ENCODE peak calls at places on chromosomes 11 and 22, in five cellular contexts. One of them, this sample, is unnamed.

GRCh38 chr22:48548391-48548790 is 1279.3 kb downstream of the BRD1 start:
- DNase-seq in LoVo: no peak
- DNase-seq in posterior cingulate gyrus: no peak
- DNase-seq in heart left ventricle: no peak
- DNase-seq in omental fat pad: no peak
- DNase-seq in this sample: no peak

GRCh38 chr22:42848941-42849340 is 8.1 kb downstream of the ARFGAP3 start:
- DNase-seq in omental fat pad: no peak
- DNase-seq in posterior cingulate gyrus: no peak
- DNase-seq in heart left ventricle: no peak
- DNase-seq in LoVo: no peak
- DNase-seq in this sample: peak; percentile 60

GRCh38 chr11:64867748-64868462 is 10.5 kb downstream of the EHD1 start:
- DNase-seq in LoVo: no peak
- DNase-seq in omental fat pad: peak; percentile 21
- DNase-seq in heart left ventricle: no peak
- DNase-seq in posterior cingulate gyrus: no peak
- DNase-seq in this sample: no peak

GRCh38 chr11:92932023-92932422 is 37.4 kb upstream of the MTNR1B start:
- DNase-seq in posterior cingulate gyrus: no peak
- DNase-seq in omental fat pad: no peak
- DNase-seq in heart left ventricle: no peak
- DNase-seq in LoVo: no peak
- DNase-seq in this sample: no peak

GRCh38 chr22:21984793-21985192 is 2.2 kb upstream of the TOP3B start:
- DNase-seq in LoVo: no peak
- DNase-seq in heart left ventricle: no peak
- DNase-seq in posterior cingulate gyrus: no peak
- DNase-seq in omental fat pad: no peak
- DNase-seq in this sample: no peak

GRCh38 chr11:46889689-46890475 is 28.5 kb downstream of the LRP4 start:
- DNase-seq in posterior cingulate gyrus: peak; percentile 46
- DNase-seq in heart left ventricle: peak; percentile 63
- DNase-seq in omental fat pad: peak; percentile 93
- DNase-seq in LoVo: peak; percentile 69
- DNase-seq in this sample: no peak

GRCh38 chr11:61162092-61162935 is 1.1 kb upstream of the VPS37C start:
- DNase-seq in heart left ventricle: no peak
- DNase-seq in omental fat pad: no peak
- DNase-seq in LoVo: peak; percentile 46
- DNase-seq in posterior cingulate gyrus: peak; percentile 47
- DNase-seq in this sample: no peak

GRCh38 chr11:124194696-124195418 is 11.7 kb downstream of the OR10D3 start:
- DNase-seq in posterior cingulate gyrus: no peak
- DNase-seq in heart left ventricle: no peak
- DNase-seq in LoVo: peak; percentile 42
- DNase-seq in omental fat pad: no peak
- DNase-seq in this sample: no peak

GRCh38 chr11:105357764-105358163 is 218.2 kb upstream of the CARD18 start:
- DNase-seq in posterior cingulate gyrus: no peak
- DNase-seq in omental fat pad: no peak
- DNase-seq in LoVo: no peak
- DNase-seq in heart left ventricle: no peak
- DNase-seq in this sample: no peak

GRCh38 chr11:2566223-2567025 is 121.6 kb downstream of the KCNQ1 start:
- DNase-seq in omental fat pad: no peak
- DNase-seq in posterior cingulate gyrus: peak; percentile 6
- DNase-seq in heart left ventricle: no peak
- DNase-seq in LoVo: no peak
- DNase-seq in this sample: no peak

GRCh38 chr22:33070600-33070999 is 12.4 kb upstream of the SYN3 start:
- DNase-seq in LoVo: no peak
- DNase-seq in posterior cingulate gyrus: peak; percentile 66
- DNase-seq in heart left ventricle: no peak
- DNase-seq in omental fat pad: no peak
- DNase-seq in this sample: no peak

GRCh38 chr11:82864268-82864667 is 36.0 kb downstream of the PRCP start:
- DNase-seq in LoVo: peak; percentile 27
- DNase-seq in heart left ventricle: peak; percentile 23
- DNase-seq in omental fat pad: peak; percentile 24
- DNase-seq in posterior cingulate gyrus: peak; percentile 61
- DNase-seq in this sample: peak; percentile 81

GRCh38 chr22:39486951-39487825 is 14.9 kb upstream of the MIEF1 start:
- DNase-seq in LoVo: no peak
- DNase-seq in posterior cingulate gyrus: no peak
- DNase-seq in heart left ventricle: no peak
- DNase-seq in omental fat pad: no peak
- DNase-seq in this sample: no peak

GRCh38 chr11:35337136-35337918 is 82.0 kb downstream of the SLC1A2 start:
- DNase-seq in LoVo: peak; percentile 81
- DNase-seq in omental fat pad: no peak
- DNase-seq in heart left ventricle: no peak
- DNase-seq in posterior cingulate gyrus: no peak
- DNase-seq in this sample: no peak

GRCh38 chr11:17371614-17372013 is 16.8 kb downstream of the KCNJ11 start:
- DNase-seq in posterior cingulate gyrus: no peak
- DNase-seq in LoVo: no peak
- DNase-seq in heart left ventricle: no peak
- DNase-seq in omental fat pad: no peak
- DNase-seq in this sample: no peak

GRCh38 chr22:36326178-36327161 is 61.3 kb downstream of the MYH9 start:
- DNase-seq in omental fat pad: no peak
- DNase-seq in posterior cingulate gyrus: no peak
- DNase-seq in LoVo: no peak
- DNase-seq in heart left ventricle: no peak
- DNase-seq in this sample: no peak

GRCh38 chr11:125179346-125179745 is 14.8 kb downstream of the PKNOX2 start:
- DNase-seq in posterior cingulate gyrus: no peak
- DNase-seq in omental fat pad: no peak
- DNase-seq in heart left ventricle: no peak
- DNase-seq in LoVo: no peak
- DNase-seq in this sample: no peak

GRCh38 chr11:120096756-120097191 is 41.1 kb downstream of the TRIM29 start:
- DNase-seq in heart left ventricle: no peak
- DNase-seq in LoVo: no peak
- DNase-seq in omental fat pad: no peak
- DNase-seq in posterior cingulate gyrus: no peak
- DNase-seq in this sample: no peak

GRCh38 chr22:23061471-23062280 is 8.6 kb upstream of the GNAZ start:
- DNase-seq in heart left ventricle: no peak
- DNase-seq in omental fat pad: no peak
- DNase-seq in LoVo: no peak
- DNase-seq in posterior cingulate gyrus: no peak
- DNase-seq in this sample: peak; percentile 38

This sample was measured in suprapubic skin.